ENCODE peak calls at places on chromosomes 12 and 14, in eight cellular contexts. N, F, S, Q, Z, D, C and R are unnamed samples.

GRCh38 chr12:107393043-107393725 is 292.4 kb upstream of the PWP1 start:
- DNase-seq in N (no peak), F (no peak), S (no peak), Q (peak; percentile 40), Z (no peak), D (no peak), C (no peak), R (no peak)

GRCh38 chr14:68042002-68042401 is 222.4 kb downstream of the RAD51B start:
- DNase-seq in N (no peak), F (no peak), S (no peak), Q (peak; percentile 56), Z (no peak), D (no peak), C (no peak), R (no peak)

GRCh38 chr14:66359500-66359899 is 126.7 kb upstream of the CCDC196 start:
- DNase-seq in N (no peak), F (no peak), S (peak; percentile 65), Q (peak; percentile 46), Z (peak; percentile 74), D (no peak), C (peak; percentile 11), R (peak; percentile 40)

GRCh38 chr12:104050436-104050835 is 449 bp upstream of the GLT8D2 start:
- DNase-seq in N (no peak), F (no peak), S (no peak), Q (no peak), Z (no peak), D (no peak), C (no peak), R (no peak)

GRCh38 chr14:88289214-88289613 is 33.9 kb downstream of the KCNK10 start:
- DNase-seq in N (no peak), F (no peak), S (no peak), Q (peak; percentile 81), Z (no peak), D (no peak), C (no peak), R (no peak)

GRCh38 chr12:49358548-49359141 is 8.6 kb upstream of the SPATS2 start:
- DNase-seq in N (peak; percentile 67), F (peak; percentile 56), S (peak; percentile 89), Q (peak; percentile 60), Z (peak; percentile 89), D (no peak), C (no peak), R (peak; percentile 70)

GRCh38 chr12:56034586-56035332 is 7.0 kb upstream of the RPS26 start:
- DNase-seq in N (no peak), F (no peak), S (no peak), Q (no peak), Z (no peak), D (no peak), C (no peak), R (no peak)

GRCh38 chr12:110107369-110108281 is 16.5 kb upstream of the IFT81 start:
- DNase-seq in N (no peak), F (peak; percentile 19), S (peak; percentile 31), Q (peak; percentile 83), Z (no peak), D (no peak), C (peak; percentile 41), R (no peak)

GRCh38 chr14:74963705-74964271 is 8.4 kb upstream of the PGF start:
- DNase-seq in N (no peak), F (no peak), S (no peak), Q (peak; percentile 86), Z (no peak), D (no peak), C (no peak), R (no peak)

GRCh38 chr14:74712499-74713394 is at the start of the genes AREL1 and FCF1:
- DNase-seq in N (peak; percentile 79), F (peak; percentile 84), S (peak; percentile 95), Q (peak; percentile 84), Z (peak; percentile 87), D (peak; percentile 88), C (peak; percentile 85), R (peak; percentile 93)

GRCh38 chr12:62717636-62718035 is 217.3 kb downstream of the PPM1H start:
- DNase-seq in N (no peak), F (no peak), S (no peak), Q (no peak), Z (no peak), D (no peak), C (no peak), R (no peak)

GRCh38 chr14:105486974-105487448 is 325 bp downstream of the CRIP1 start:
- DNase-seq in N (peak; percentile 58), F (peak; percentile 79), S (no peak), Q (no peak), Z (peak; percentile 57), D (no peak), C (peak; percentile 86), R (peak; percentile 61)

GRCh38 chr12:92055877-92056276 is 89.8 kb downstream of the BTG1 start:
- DNase-seq in N (no peak), F (peak; percentile 58), S (no peak), Q (peak; percentile 95), Z (no peak), D (no peak), C (no peak), R (no peak)

GRCh38 chr14:106831322-106831720 is 1304.9 kb downstream of the TMEM121 start:
- DNase-seq in N (peak; percentile 18), F (peak; percentile 66), S (peak; percentile 48), Q (no peak), Z (peak; percentile 99), D (peak; percentile 56), C (no peak), R (peak; percentile 54)

GRCh38 chr12:54021432-54022013 is 6.7 kb upstream of the HOXC6 start:
- DNase-seq in N (peak; percentile 79), F (no peak), S (no peak), Q (peak; percentile 6), Z (peak; percentile 38), D (no peak), C (no peak), R (no peak)
- TF ChIP-seq CTCF in N (no peak), F (no peak), S (no peak), Q (peak; percentile 37), Z (peak; percentile 23), D (no peak), C (no peak), R (peak; percentile 34)

GRCh38 chr12:94057262-94058151 is 90.9 kb upstream of the PLXNC1 start:
- DNase-seq in N (peak; percentile 14), F (no peak), S (no peak), Q (no peak), Z (no peak), D (no peak), C (no peak), R (no peak)

GRCh38 chr12:94062194-94062593 is 86.2 kb upstream of the PLXNC1 start:
- DNase-seq in N (no peak), F (no peak), S (no peak), Q (no peak), Z (no peak), D (no peak), C (no peak), R (no peak)

GRCh38 chr12:94059394-94060368 is 88.7 kb upstream of the PLXNC1 start:
- DNase-seq in N (no peak), F (no peak), S (no peak), Q (no peak), Z (no peak), D (no peak), C (no peak), R (no peak)

GRCh38 chr12:94062796-94063635 is 85.4 kb upstream of the PLXNC1 start:
- DNase-seq in N (no peak), F (peak; percentile 79), S (no peak), Q (no peak), Z (no peak), D (no peak), C (no peak), R (no peak)
- TF ChIP-seq CTCF in N (no peak), F (no peak), S (no peak), Q (no peak), Z (no peak), D (no peak), C (no peak), R (no peak)

GRCh38 chr14:53796734-53797133 is 159.9 kb downstream of the BMP4 start:
- DNase-seq in N (no peak), F (no peak), S (no peak), Q (no peak), Z (no peak), D (no peak), C (no peak), R (no peak)

GRCh38 chr14:53791116-53791515 is 165.5 kb downstream of the BMP4 start:
- DNase-seq in N (no peak), F (no peak), S (no peak), Q (no peak), Z (no peak), D (no peak), C (no peak), R (no peak)

GRCh38 chr14:53793790-53794560 is 162.7 kb downstream of the BMP4 start:
- DNase-seq in N (no peak), F (peak; percentile 11), S (no peak), Q (no peak), Z (no peak), D (no peak), C (no peak), R (no peak)

DNA sequence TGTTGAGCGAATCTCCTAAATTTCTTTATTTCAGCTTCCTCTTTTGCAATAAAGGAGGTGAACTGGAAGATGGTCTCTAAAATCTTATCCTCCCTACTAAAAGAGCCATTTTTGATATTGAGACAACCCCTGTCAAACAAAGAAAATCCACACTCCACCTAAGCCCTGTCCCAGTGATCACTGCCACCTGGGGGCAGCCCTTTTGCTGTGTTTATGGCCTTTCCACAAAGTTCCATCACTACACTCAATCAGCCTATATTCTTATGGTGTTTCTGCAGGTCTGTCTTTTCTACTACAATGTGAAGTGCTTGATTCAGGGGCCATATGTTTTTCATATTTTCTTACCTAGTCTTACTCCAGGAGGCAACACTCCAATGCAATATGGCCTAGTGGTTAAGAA is 163.7 kb downstream of the BMP4 start:
- DNase-seq in N (peak; percentile 19), F (no peak), S (no peak), Q (no peak), Z (peak; percentile 14), D (no peak), C (no peak), R (no peak)
- TF ChIP-seq CTCF in N (no peak), F (no peak), S (no peak), Q (no peak), Z (peak; percentile 8), D (no peak), C (no peak), R (peak; percentile 11)

DNA sequence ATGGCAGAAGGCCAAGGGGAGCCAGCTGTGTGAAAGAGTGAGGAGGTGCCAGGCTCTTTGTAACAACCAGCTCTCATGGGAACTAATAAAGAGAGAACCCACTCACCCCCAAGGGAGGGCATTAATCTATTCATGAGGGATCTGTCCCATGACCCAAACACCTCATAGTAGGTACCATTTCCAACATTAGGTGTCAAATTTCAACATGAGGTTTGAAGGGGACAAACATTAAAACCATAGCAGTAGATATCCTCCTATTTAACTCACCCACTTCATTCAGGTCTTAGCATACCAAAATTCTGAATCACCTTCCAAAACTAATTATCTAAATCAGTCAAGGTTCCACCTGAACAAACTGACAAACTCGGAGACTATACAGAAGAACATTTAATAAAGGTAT is 75.3 kb downstream of the PPFIA2 start:
- DNase-seq in N (no peak), F (no peak), S (no peak), Q (no peak), Z (no peak), D (no peak), C (no peak), R (no peak)
- TF ChIP-seq CTCF in N (no peak), F (no peak), S (no peak), Q (no peak), Z (no peak), D (no peak), C (no peak), R (no peak)